ENCODE peak calls at places on chromosomes 16 and 17, in six cellular contexts. N, Y, S, K, H and C are unnamed samples.

GRCh38 chr16:56294599-56294998 is 103.3 kb downstream of the GNAO1 start:
- DNase-seq in N (peak), Y (no peak), S (no peak), K (peak), H (peak), C (peak)

GRCh38 chr17:80513892-80514291 is 30.7 kb upstream of the RPTOR start:
- DNase-seq in N (peak), Y (no peak), S (no peak), K (peak), H (no peak), C (no peak)

GRCh38 chr16:83578146-83578545 is 229.6 kb upstream of the HSBP1 start:
- DNase-seq in N (no peak), Y (no peak), S (no peak), K (no peak), H (no peak), C (no peak)

GRCh38 chr16:29663020-29663828 is at the start of gene SPN:
- DNase-seq in N (no peak), Y (no peak), S (peak), K (no peak), H (no peak), C (no peak)

GRCh38 chr17:75822119-75822799 is 21.9 kb downstream of the UNC13D start:
- DNase-seq in N (no peak), Y (no peak), S (peak), K (no peak), H (no peak), C (no peak)

GRCh38 chr17:81294512-81295030 is 536 bp downstream of the SLC38A10 start:
- DNase-seq in N (peak), Y (peak), S (peak), K (peak), H (no peak), C (peak)

GRCh38 chr17:7548585-7549400 is at the start of gene TNFSF12:
- DNase-seq in N (peak), Y (peak), S (peak), K (peak), H (no peak), C (no peak)

GRCh38 chr17:47800686-47801085 is 20.9 kb downstream of the OSBPL7 start:
- DNase-seq in N (no peak), Y (no peak), S (no peak), K (no peak), H (no peak), C (no peak)

GRCh38 chr17:80146121-80147034 is 550 bp downstream of the EIF4A3 start:
- DNase-seq in N (peak), Y (peak), S (no peak), K (peak), H (no peak), C (no peak)

GRCh38 chr17:62869885-62870580 is 61.9 kb upstream of the MARCHF10 start:
- DNase-seq in N (peak), Y (peak), S (no peak), K (peak), H (peak), C (no peak)

GRCh38 chr16:28064706-28065249 is 1.3 kb upstream of the GSG1L start:
- DNase-seq in N (no peak), Y (no peak), S (no peak), K (no peak), H (no peak), C (no peak)

GRCh38 chr17:31571124-31571892 is 179.8 kb downstream of the RAB11FIP4 start:
- DNase-seq in N (peak), Y (peak), S (peak), K (peak), H (no peak), C (no peak)

GRCh38 chr17:1980665-1981250 is 44.4 kb downstream of the RTN4RL1 start:
- DNase-seq in N (no peak), Y (no peak), S (no peak), K (no peak), H (no peak), C (no peak)

GRCh38 chr17:9905902-9906301 is 831 bp upstream of the RCVRN start:
- DNase-seq in N (peak), Y (peak), S (no peak), K (no peak), H (no peak), C (peak)

GRCh38 chr16:55294947-55295346 is 29.1 kb upstream of the IRX6 start:
- DNase-seq in N (no peak), Y (no peak), S (no peak), K (peak), H (no peak), C (no peak)

GRCh38 chr17:30961213-30962188 is 9.3 kb upstream of the RNF135 start:
- DNase-seq in N (peak), Y (no peak), S (no peak), K (no peak), H (no peak), C (no peak)

GRCh38 chr16:11916524-11917285 is 949 bp upstream of the GSPT1 start:
- DNase-seq in N (peak), Y (peak), S (peak), K (peak), H (no peak), C (peak)

GRCh38 chr16:12439443-12440232 is 364.0 kb downstream of the CPPED1 start:
- DNase-seq in N (no peak), Y (no peak), S (no peak), K (peak), H (no peak), C (no peak)

GRCh38 chr17:52157603-52158449 is 688 bp downstream of the CA10 start:
- DNase-seq in N (no peak), Y (no peak), S (no peak), K (no peak), H (no peak), C (no peak)